ENCODE peak calls at places on chromosomes 13 and 19, in eight cellular contexts. X is GM10248, O is nephron progenitor cell, M is AG09309, U is choroid plexus epithelial cell, G is H9, Q is GM23338, V is fibroblast of pulmonary artery. K is an unnamed sample.

GRCh38 chr19:9431475-9431874 is 3.9 kb downstream of the ZNF266 start:
- DNase-seq in O (peak), G (peak), U (peak), M (no peak), V (no peak), X (no peak), Q (peak), K (peak)

GRCh38 chr13:99969934-99970760 is 1.4 kb downstream of the ZIC5 start:
- DNase-seq in U (peak), X (no peak), V (no peak), M (no peak), G (peak), O (peak), Q (peak), K (peak)

GRCh38 chr19:8512115-8512967 is 1.6 kb downstream of the ZNF414 start:
- DNase-seq in M (no peak), V (peak), X (no peak), U (peak), G (peak), O (no peak), Q (peak), K (no peak)

GRCh38 chr19:21496876-21497275 is 8.5 kb upstream of the ZNF429 start:
- DNase-seq in Q (no peak), U (no peak), G (no peak), X (no peak), O (no peak), M (no peak), V (no peak), K (no peak)

GRCh38 chr13:110442946-110443632 is 118.4 kb downstream of the RAB20 start:
- DNase-seq in O (no peak), G (no peak), V (peak), X (no peak), U (peak), Q (no peak), M (no peak), K (no peak)

GRCh38 chr19:13920524-13920923 is 14.5 kb downstream of the CC2D1A start:
- DNase-seq in O (no peak), V (no peak), G (no peak), M (no peak), X (no peak), Q (no peak), U (no peak), K (no peak)

GRCh38 chr13:50685491-50685890 is 158.0 kb downstream of the DLEU7 start:
- DNase-seq in U (peak), Q (peak), O (no peak), M (no peak), G (no peak), V (peak), X (no peak), K (no peak)

GRCh38 chr19:28541602-28542393 is 671.2 kb downstream of the UQCRFS1 start:
- DNase-seq in O (no peak), V (no peak), M (no peak), X (no peak), U (no peak), Q (no peak), G (no peak), K (no peak)

GRCh38 chr19:36196249-36196648 is 18.2 kb downstream of the ZNF565 start:
- DNase-seq in M (no peak), U (no peak), X (no peak), O (no peak), Q (no peak), G (no peak), V (no peak), K (no peak)

GRCh38 chr13:50257646-50258045 is 242.4 kb downstream of the KCNRG start:
- DNase-seq in Q (no peak), X (no peak), O (no peak), G (no peak), M (no peak), U (no peak), V (no peak), K (no peak)

GRCh38 chr19:45402469-45403070 is 2.3 kb downstream of the PPP1R13L start:
- DNase-seq in U (no peak), X (peak), M (no peak), Q (peak), G (peak), V (no peak), O (peak), K (peak)
- TF ChIP-seq CTCF in U (no peak), X (peak), M (peak), Q (no peak), G (peak), V (no peak), O (peak), K (peak)

DNA sequence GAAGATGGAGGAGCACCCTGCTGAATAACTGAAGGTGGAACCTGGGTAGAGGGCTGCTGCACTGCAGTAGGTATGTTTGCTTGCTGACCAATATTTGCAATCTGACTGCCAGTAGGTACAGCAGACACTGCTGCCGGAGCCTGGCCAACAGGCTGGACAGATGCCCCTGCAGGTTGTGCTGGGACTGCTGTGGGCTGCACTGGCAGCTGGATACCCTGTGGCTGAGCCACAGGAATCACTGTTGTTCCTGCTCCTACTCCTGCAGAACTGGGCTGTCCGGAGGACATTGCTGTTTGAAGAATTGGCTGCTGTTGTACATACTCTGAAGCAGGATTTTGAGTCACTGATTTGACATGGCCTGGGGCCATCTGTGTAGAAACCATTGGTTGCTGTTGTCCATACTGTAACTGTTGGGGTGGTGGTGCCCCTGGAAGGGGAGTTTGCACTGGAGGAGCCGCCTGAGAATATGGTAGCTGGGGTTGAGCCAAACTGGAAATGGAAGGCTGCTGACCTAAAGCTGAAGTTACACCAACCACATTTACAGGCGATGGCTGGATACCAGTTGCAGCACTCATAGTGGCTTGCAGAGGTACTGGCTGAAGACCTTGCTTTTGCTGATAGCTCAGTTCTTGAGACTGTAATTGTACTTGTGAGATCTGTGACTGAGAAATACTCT is 2.2 kb downstream of the TSC22D1 start:
- DNase-seq in G (peak), U (peak), X (peak), M (peak), Q (peak), O (peak), V (peak), K (no peak)
- TF ChIP-seq CTCF in G (peak), U (peak), X (peak), M (peak), Q (peak), O (no peak), V (peak), K (peak)

GRCh38 chr19:40392894-40393517 is 3.0 kb upstream of the HIPK4 start:
- DNase-seq in X (no peak), U (peak), M (no peak), O (no peak), G (no peak), V (no peak), Q (no peak), K (no peak)
- TF ChIP-seq CTCF in X (no peak), U (peak), M (peak), O (no peak), G (peak), V (peak), Q (peak), K (no peak)

DNA sequence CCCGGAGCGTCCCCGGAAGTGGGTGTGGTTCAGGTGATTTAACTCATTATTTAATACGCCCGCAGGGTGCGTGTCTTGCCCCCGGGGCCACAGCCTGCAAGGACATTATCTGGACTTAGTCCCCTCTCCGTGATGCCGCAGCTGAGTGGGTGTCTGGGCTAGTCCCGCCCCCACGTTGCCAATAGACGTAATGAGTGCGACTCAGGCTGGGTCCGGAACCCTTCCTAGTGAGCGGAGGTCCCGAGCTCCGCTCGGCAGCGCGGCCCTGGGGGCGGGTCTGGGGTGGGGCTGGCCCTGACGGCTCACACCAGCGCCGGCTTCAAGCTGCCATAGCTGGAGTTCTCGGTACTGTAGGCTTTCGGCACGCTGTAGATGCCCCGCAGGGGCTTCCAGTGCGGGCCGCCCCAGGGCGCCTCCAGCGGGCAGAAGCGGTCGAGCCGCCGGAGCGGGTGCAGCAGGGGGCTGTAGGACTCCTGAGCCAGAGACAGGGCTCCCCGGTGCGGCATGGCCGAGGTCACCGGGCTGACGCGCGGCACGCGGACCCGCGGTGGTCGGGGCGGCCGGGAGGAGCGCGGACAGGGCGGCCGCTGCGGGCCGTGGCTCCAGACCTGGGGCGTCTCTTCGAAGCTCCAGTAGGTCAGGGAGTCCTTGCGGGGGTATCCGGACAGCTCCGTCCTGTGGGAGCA is 918 bp upstream of the LHB start:
- DNase-seq in V (peak), G (peak), Q (peak), X (peak), O (peak), U (peak), M (no peak), K (peak)
- TF ChIP-seq CTCF in V (peak), G (peak), Q (no peak), X (peak), O (peak), U (peak), M (peak), K (peak)

GRCh38 chr19:47357788-47358680 is 8.9 kb downstream of the DHX34 start:
- DNase-seq in M (no peak), U (peak), V (no peak), Q (peak), O (no peak), X (no peak), G (peak), K (peak)
- TF ChIP-seq CTCF in M (peak), U (peak), V (peak), Q (peak), O (no peak), X (peak), G (peak), K (peak)

GRCh38 chr13:46905249-46905648 is 8.4 kb upstream of the HTR2A start:
- DNase-seq in X (no peak), U (peak), G (no peak), V (peak), M (no peak), O (no peak), Q (peak), K (no peak)
- TF ChIP-seq CTCF in X (peak), U (peak), G (peak), V (peak), M (peak), O (no peak), Q (peak), K (no peak)

GRCh38 chr19:31356587-31357314 is 7.5 kb upstream of the TSHZ3 start:
- DNase-seq in O (peak), G (peak), Q (peak), U (no peak), V (no peak), M (no peak), X (no peak), K (peak)
- TF ChIP-seq CTCF in O (peak), G (peak), Q (peak), U (peak), V (no peak), M (peak), X (no peak), K (peak)